ENCODE peak calls at places on chromosomes 12 and 14, in eight cellular contexts. C, X, S, Q, Y, K, Z and W are unnamed samples. For H3K27me3, the result is how much of the 10 kb centered on the place peaks cover.

GRCh38 chr12:38508246-38508645 is 191.7 kb downstream of the ALG10B start:
- DNase-seq in Y (no peak), Z (peak), K (no peak), C (no peak), X (no peak), Q (no peak), S (no peak), W (no peak)

GRCh38 chr12:43736921-43737440 is 21.6 kb downstream of the PUS7L start:
- DNase-seq in Z (no peak), S (no peak), K (no peak), Q (no peak), X (no peak), Y (no peak), C (no peak), W (peak)

GRCh38 chr12:105843989-105844768 is 294.6 kb downstream of the NUAK1 start:
- DNase-seq in Y (peak), Z (no peak), K (no peak), S (no peak), C (no peak), X (no peak), Q (no peak), W (no peak)

GRCh38 chr14:61225304-61225703 is 55.8 kb downstream of the TMEM30B start:
- DNase-seq in C (no peak), Q (no peak), K (no peak), Z (no peak), Y (no peak), S (no peak), X (no peak), W (no peak)

GRCh38 chr14:68687746-68688145 is 105.1 kb downstream of the ZFP36L1 start:
- DNase-seq in C (peak), K (peak), Q (no peak), Y (peak), X (no peak), S (no peak), Z (peak), W (no peak)

GRCh38 chr12:49200882-49201594 is 12.2 kb upstream of the TUBA1A start:
- DNase-seq in Y (peak), K (peak), C (peak), S (no peak), Q (peak), Z (peak), X (no peak), W (peak)

GRCh38 chr12:131044136-131044535 is 90.4 kb downstream of the ADGRD1 start:
- DNase-seq in Y (no peak), Q (no peak), Z (no peak), C (no peak), S (no peak), X (peak), K (no peak), W (no peak)

GRCh38 chr12:3179731-3180130 is 102.6 kb downstream of the TSPAN9 start:
- DNase-seq in S (no peak), C (no peak), Q (no peak), Y (no peak), K (no peak), X (no peak), Z (no peak), W (no peak)

GRCh38 chr12:9872743-9873142 is 3.6 kb upstream of the CLEC2B start:
- DNase-seq in C (no peak), Q (no peak), S (no peak), Z (peak), Y (no peak), X (peak), K (no peak), W (peak)

GRCh38 chr12:65300679-65301349 is 22.3 kb downstream of the MSRB3 start:
- DNase-seq in Y (peak), S (no peak), Q (no peak), Z (peak), C (peak), X (no peak), K (no peak), W (no peak)

GRCh38 chr14:29821665-29822429 is 105.8 kb downstream of the PRKD1 start:
- DNase-seq in Y (peak), X (no peak), Q (no peak), C (no peak), Z (no peak), K (no peak), S (no peak), W (peak)

GRCh38 chr14:102556098-102556677 is 36.3 kb upstream of the RCOR1 start:
- DNase-seq in Y (no peak), C (no peak), Z (no peak), K (no peak), Q (no peak), S (no peak), X (no peak), W (no peak)

GRCh38 chr12:132214906-132215643 is 70.8 kb downstream of the NOC4L start:
- DNase-seq in Z (no peak), S (no peak), X (peak), C (no peak), Y (no peak), Q (no peak), K (no peak), W (no peak)

GRCh38 chr14:37595809-37596595 is 573 bp downstream of the TTC6 start:
- DNase-seq in Q (no peak), C (peak), Y (peak), S (peak), K (peak), X (peak), Z (peak), W (peak)

DNA sequence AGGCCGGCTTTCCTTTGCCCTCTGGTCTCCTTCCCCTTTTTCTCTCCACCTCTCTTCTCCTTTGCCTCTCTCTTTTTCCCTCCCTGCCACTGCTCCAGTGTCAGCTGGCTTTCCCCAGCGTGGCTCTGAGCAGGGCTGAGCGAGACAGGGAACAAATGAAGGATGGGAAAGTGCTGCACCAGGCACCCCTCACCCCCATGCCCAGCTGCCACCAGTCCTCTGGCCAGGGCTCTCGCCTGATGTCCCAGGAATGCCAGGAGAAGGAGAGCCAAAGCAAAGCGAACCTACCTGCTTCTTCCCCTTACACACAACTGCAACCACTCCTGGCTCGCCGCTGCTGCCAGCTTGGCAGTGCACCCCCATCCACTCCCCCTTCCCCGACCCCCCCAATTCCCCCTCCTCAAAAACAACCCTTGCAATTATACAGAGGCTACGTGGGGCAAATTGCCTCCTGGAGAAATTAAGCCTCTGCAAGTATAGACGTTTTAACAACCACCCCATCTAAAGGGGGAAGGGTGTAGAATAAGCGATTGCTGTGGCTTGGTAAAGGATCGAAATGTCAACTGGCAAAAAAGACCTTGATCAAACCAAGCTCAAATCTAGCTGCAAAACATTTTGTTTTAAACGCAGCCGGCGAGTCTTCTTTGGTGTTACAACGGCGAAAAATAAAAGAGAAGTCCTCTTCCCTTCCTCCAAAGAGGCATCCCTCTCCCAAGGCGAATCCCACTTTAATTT is 3.1 kb downstream of the BCL11B start:
- DNase-seq in K (no peak), Z (no peak), Y (no peak), Q (no peak), C (no peak), X (no peak), S (no peak), W (no peak)
- H3K27me3 ChIP-seq in K (under half), Z (under half), Y (half or more), Q (under half), C (under half), X (under half), S (under half), W (under half)

GRCh38 chr14:95597784-95598204 is 62.9 kb downstream of the GLRX5 start:
- DNase-seq in S (peak), X (no peak), C (no peak), Z (peak), K (peak), Y (no peak), Q (no peak), W (peak)
- H3K4me3 ChIP-seq in S (no peak), X (no peak), C (no peak), Z (no peak), K (no peak), Y (peak), Q (no peak), W (peak)

GRCh38 chr14:21026988-21027315 is 2.1 kb upstream of the NDRG2 start:
- DNase-seq in X (no peak), Q (no peak), K (no peak), Z (no peak), S (no peak), Y (no peak), C (no peak), W (no peak)
- H3K27me3 ChIP-seq in X (under half), Q (under half), K (under half), Z (under half), S (under half), Y (half or more), C (under half), W (under half)

GRCh38 chr12:53804429-53804828 is 52.6 kb upstream of the CISTR start:
- DNase-seq in Y (no peak), Q (no peak), X (no peak), Z (peak), S (no peak), K (no peak), C (no peak), W (no peak)
- H3K4me3 ChIP-seq in Y (no peak), Q (no peak), X (no peak), Z (no peak), S (no peak), K (no peak), C (no peak), W (no peak)

GRCh38 chr12:120642086-120642485 is 1.7 kb downstream of the CABP1 start:
- DNase-seq in K (no peak), X (no peak), Q (no peak), Z (no peak), C (no peak), S (no peak), Y (no peak), W (no peak)
- H3K27me3 ChIP-seq in K (under half), X (under half), Q (under half), Z (under half), C (under half), S (under half), Y (half or more), W (under half)

GRCh38 chr14:22559041-22559440 is 30.0 kb downstream of the DAD1 start:
- DNase-seq in K (no peak), Q (no peak), Y (no peak), X (no peak), S (no peak), Z (no peak), C (no peak), W (no peak)

GRCh38 chr14:22556021-22556989 is 32.7 kb downstream of the DAD1 start:
- DNase-seq in S (peak), C (no peak), Q (no peak), Z (peak), K (peak), X (peak), Y (peak), W (no peak)

GRCh38 chr14:22556990-22557623 is 31.9 kb downstream of the DAD1 start:
- DNase-seq in S (peak), Q (peak), Z (peak), Y (peak), C (peak), K (no peak), X (peak), W (peak)

GRCh38 chr14:22558221-22558913 is 30.7 kb downstream of the DAD1 start:
- DNase-seq in X (peak), Y (no peak), K (no peak), Q (no peak), Z (no peak), S (no peak), C (no peak), W (no peak)

DNA sequence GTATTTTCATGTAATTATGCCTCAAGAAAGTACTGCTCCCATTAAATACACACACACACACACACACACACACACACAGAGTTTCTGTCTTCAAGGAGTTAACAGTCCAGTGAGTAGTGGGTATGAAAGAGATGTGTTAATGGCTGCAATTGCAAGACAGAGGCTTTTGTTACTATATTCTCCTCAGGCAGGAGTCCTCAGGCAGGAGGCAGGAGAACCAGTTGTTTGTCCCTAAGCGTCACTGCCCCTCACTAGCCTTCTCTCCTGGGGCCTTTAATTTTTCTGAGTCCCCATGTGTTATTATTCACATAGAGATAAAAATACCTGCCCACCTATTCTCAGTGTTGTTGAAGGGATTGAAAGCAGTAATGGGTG is 31.2 kb downstream of the DAD1 start:
- DNase-seq in X (no peak), K (no peak), Q (no peak), Z (no peak), Y (no peak), C (no peak), S (no peak), W (no peak)
- H3K4me3 ChIP-seq in X (no peak), K (no peak), Q (no peak), Z (no peak), Y (no peak), C (no peak), S (no peak), W (no peak)